ENCODE peak calls at places on chromosome 6, in five cellular contexts. N, A, S, E and J are unnamed samples.
A peak's percentile ranks its signal among the peaks of the same experiment; 100 is the strongest.

GRCh38 chr6:108071736-108072276 is 2.7 kb downstream of the OSTM1 start:
- DNase-seq in N (no peak), A (no peak), S (no peak), E (no peak), J (no peak)

GRCh38 chr6:30163090-30163917 is at the start of gene TRIM15:
- DNase-seq in N (peak; percentile 82), A (peak; percentile 16), S (no peak), E (no peak), J (no peak)

GRCh38 chr6:20826378-20826777 is 292.1 kb downstream of the CDKAL1 start:
- DNase-seq in N (no peak), A (no peak), S (no peak), E (no peak), J (no peak)

GRCh38 chr6:6746334-6746969 is 157.9 kb downstream of the LY86 start:
- DNase-seq in N (no peak), A (no peak), S (no peak), E (no peak), J (no peak)

GRCh38 chr6:141141870-141142269 is 990.9 kb upstream of the GJE1 start:
- DNase-seq in N (no peak), A (no peak), S (no peak), E (no peak), J (no peak)

GRCh38 chr6:85321926-85322325 is 128.0 kb upstream of the NT5E start:
- DNase-seq in N (no peak), A (no peak), S (no peak), E (no peak), J (no peak)

GRCh38 chr6:34496103-34496685 is 30.3 kb downstream of the PACSIN1 start:
- DNase-seq in N (no peak), A (no peak), S (no peak), E (no peak), J (no peak)

GRCh38 chr6:56802570-56802969 is 152.3 kb upstream of the BEND6 start:
- DNase-seq in N (no peak), A (no peak), S (no peak), E (no peak), J (no peak)

GRCh38 chr6:34177181-34177591 is 31.3 kb upstream of the GRM4 start:
- DNase-seq in N (no peak), A (no peak), S (no peak), E (no peak), J (no peak)

GRCh38 chr6:4936681-4937041 is 67.2 kb downstream of the RPP40 start:
- DNase-seq in N (no peak), A (no peak), S (no peak), E (no peak), J (no peak)

GRCh38 chr6:107956586-107957164 is 1.3 kb downstream of the SEC63 start:
- DNase-seq in N (no peak), A (no peak), S (no peak), E (no peak), J (no peak)

GRCh38 chr6:167779123-167779992 is 47.4 kb upstream of the AFDN start:
- DNase-seq in N (no peak), A (no peak), S (no peak), E (no peak), J (no peak)

GRCh38 chr6:45599053-45599452 is 221.3 kb upstream of the SUPT3H start:
- DNase-seq in N (no peak), A (no peak), S (no peak), E (no peak), J (no peak)